ENCODE peak calls at places on chromosomes 1 and 21, in seven cellular contexts. E is fibroblast of lung, V is A549, U is Peyer's patch, M is neural progenitor cell, G is prostate gland, X is heart left ventricle. L is an unnamed sample.

GRCh38 chr21:38959686-38960049 is 153.9 kb downstream of the ETS2 start:
- DNase-seq in E (no peak), V (no peak), U (no peak), M (no peak), G (no peak), X (no peak), L (no peak)

GRCh38 chr1:246295340-246295739 is 211.7 kb downstream of the SMYD3 start:
- DNase-seq in E (no peak), V (no peak), U (no peak), M (no peak), G (no peak), X (no peak), L (no peak)

GRCh38 chr1:54173681-54174080 is 20.9 kb upstream of the CDCP2 start:
- DNase-seq in E (no peak), V (no peak), U (no peak), M (peak), G (no peak), X (no peak), L (no peak)

GRCh38 chr1:47842228-47842627 is 155.0 kb downstream of the TRABD2B start:
- DNase-seq in E (no peak), V (no peak), U (no peak), M (no peak), G (no peak), X (no peak), L (no peak)

GRCh38 chr21:37687001-37687400 is 229.3 kb downstream of the KCNJ6 start:
- DNase-seq in E (no peak), V (no peak), U (no peak), M (no peak), G (no peak), X (no peak), L (no peak)

GRCh38 chr1:42176902-42177519 is 12.5 kb upstream of the GUCA2A start:
- DNase-seq in E (peak), V (peak), U (no peak), M (peak), G (peak), X (no peak), L (no peak)

GRCh38 chr1:68207129-68207689 is 25.1 kb downstream of the WLS start:
- DNase-seq in E (peak), V (no peak), U (no peak), M (no peak), G (no peak), X (no peak), L (no peak)

GRCh38 chr1:101756411-101756810 is 240.3 kb downstream of the OLFM3 start:
- DNase-seq in E (no peak), V (no peak), U (no peak), M (no peak), G (no peak), X (no peak), L (no peak)

GRCh38 chr1:42332877-42333276 is 2.2 kb downstream of the FOXJ3 start:
- DNase-seq in E (no peak), V (no peak), U (no peak), M (no peak), G (no peak), X (no peak), L (no peak)

GRCh38 chr1:83064589-83065242 is 934.2 kb downstream of the TTLL7 start:
- DNase-seq in E (peak), V (no peak), U (no peak), M (no peak), G (no peak), X (no peak), L (no peak)

GRCh38 chr1:86235859-86236258 is 79.3 kb upstream of the COL24A1 start:
- DNase-seq in E (no peak), V (no peak), U (no peak), M (no peak), G (no peak), X (no peak), L (no peak)

GRCh38 chr1:246765521-246765920 is 41.3 kb downstream of the SCCPDH start:
- DNase-seq in E (no peak), V (no peak), U (no peak), M (no peak), G (no peak), X (no peak), L (no peak)

GRCh38 chr1:174789399-174789798 is 210.3 kb upstream of the CACYBP start:
- DNase-seq in E (peak), V (no peak), U (no peak), M (no peak), G (no peak), X (no peak), L (no peak)

GRCh38 chr1:224427346-224427745 is 7.3 kb downstream of the WDR26 start:
- DNase-seq in E (peak), V (no peak), U (no peak), M (no peak), G (no peak), X (no peak), L (no peak)

GRCh38 chr1:33260435-33260980 is 4.2 kb downstream of the ZNF362 start:
- DNase-seq in E (no peak), V (no peak), U (no peak), M (no peak), G (no peak), X (no peak), L (no peak)

GRCh38 chr1:156937883-156938282 is 17.5 kb downstream of the LRRC71 start:
- DNase-seq in E (no peak), V (no peak), U (no peak), M (no peak), G (no peak), X (no peak), L (no peak)

GRCh38 chr1:180632326-180633088 is 685 bp downstream of the XPR1 start:
- DNase-seq in E (no peak), V (peak), U (peak), M (peak), G (peak), X (peak), L (no peak)

GRCh38 chr1:23727362-23727811 is 15.9 kb upstream of the ELOA start:
- DNase-seq in E (peak), V (peak), U (peak), M (no peak), G (peak), X (peak), L (peak)

GRCh38 chr1:70436617-70437236 is 25.7 kb downstream of the CTH start:
- DNase-seq in E (peak), V (no peak), U (no peak), M (no peak), G (no peak), X (no peak), L (no peak)

GRCh38 chr1:113940365-113941244 is 11.5 kb downstream of the HIPK1 start:
- DNase-seq in E (no peak), V (no peak), U (no peak), M (no peak), G (no peak), X (no peak), L (no peak)

GRCh38 chr1:181062800-181063428 is 25.6 kb upstream of the IER5 start:
- DNase-seq in E (peak), V (no peak), U (peak), M (no peak), G (no peak), X (no peak), L (no peak)

GRCh38 chr1:218852541-218852940 is 321.1 kb upstream of the LYPLAL1 start:
- DNase-seq in E (no peak), V (no peak), U (no peak), M (no peak), G (no peak), X (no peak), L (no peak)

GRCh38 chr1:55974714-55975441 is 604.5 kb downstream of the PLPP3 start:
- DNase-seq in E (peak), V (peak), U (no peak), M (no peak), G (no peak), X (no peak), L (no peak)

GRCh38 chr1:154335351-154335714 is 10.0 kb downstream of the ATP8B2 start:
- DNase-seq in E (no peak), V (no peak), U (no peak), M (no peak), G (no peak), X (no peak), L (no peak)

GRCh38 chr1:177278626-177279390 is 108.0 kb downstream of the BRINP2 start:
- DNase-seq in E (peak), V (no peak), U (no peak), M (no peak), G (no peak), X (no peak), L (no peak)

GRCh38 chr1:32426489-32427255 is 32.4 kb upstream of the BSDC1 start:
- DNase-seq in E (no peak), V (no peak), U (no peak), M (peak), G (peak), X (peak), L (no peak)

GRCh38 chr1:172897738-172898137 is 153.0 kb downstream of the TNFSF18 start:
- DNase-seq in E (peak), V (no peak), U (no peak), M (no peak), G (no peak), X (no peak), L (no peak)

GRCh38 chr1:31904339-31905092 is 33.7 kb downstream of the PTP4A2 start:
- DNase-seq in E (peak), V (peak), U (no peak), M (no peak), G (no peak), X (no peak), L (no peak)

GRCh38 chr1:234970731-234971476 is 157.7 kb downstream of the TOMM20 start:
- DNase-seq in E (peak), V (no peak), U (peak), M (peak), G (peak), X (peak), L (peak)

GRCh38 chr1:154304664-154305337 is 16.1 kb upstream of the AQP10 start:
- DNase-seq in E (no peak), V (no peak), U (no peak), M (no peak), G (no peak), X (no peak), L (no peak)

GRCh38 chr1:230288641-230289349 is 137.3 kb downstream of the PGBD5 start:
- DNase-seq in E (no peak), V (no peak), U (no peak), M (no peak), G (no peak), X (no peak), L (no peak)

GRCh38 chr1:154970631-154971340 is at the start of gene SHC1:
- DNase-seq in E (peak), V (peak), U (peak), M (peak), G (peak), X (peak), L (peak)

GRCh38 chr1:119467857-119468666 is 38.9 kb upstream of the HSD3B1 start:
- DNase-seq in E (no peak), V (no peak), U (no peak), M (no peak), G (no peak), X (no peak), L (no peak)

GRCh38 chr1:2190491-2190976 is 4.0 kb downstream of the FAAP20 start:
- DNase-seq in E (no peak), V (no peak), U (no peak), M (no peak), G (no peak), X (no peak), L (no peak)

DNA sequence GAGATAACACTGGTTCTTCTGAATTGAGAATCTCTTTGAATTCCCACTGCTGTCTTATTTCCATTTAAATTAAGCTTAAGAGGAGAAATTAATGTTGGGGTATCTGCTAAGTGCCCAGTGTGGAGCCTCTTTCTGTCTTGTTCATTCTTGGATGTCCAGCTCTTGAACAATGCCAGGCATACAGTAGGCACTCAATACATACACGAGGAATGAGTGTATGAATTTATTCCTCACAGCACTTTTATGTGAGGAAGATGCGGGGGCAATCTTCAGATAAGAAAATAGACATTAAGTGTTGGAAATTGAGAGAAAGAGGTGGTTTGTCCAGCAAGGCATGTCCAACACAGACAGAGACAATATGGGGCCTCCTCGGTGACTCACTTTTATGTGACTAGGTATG is 11.8 kb upstream of the ATF3 start:
- DNase-seq in E (no peak), V (no peak), U (no peak), M (no peak), G (no peak), X (no peak), L (no peak)
- H3K27ac ChIP-seq in E (peak), V (peak), U (peak), M (no peak), G (peak), X (peak), L (no peak)

DNA sequence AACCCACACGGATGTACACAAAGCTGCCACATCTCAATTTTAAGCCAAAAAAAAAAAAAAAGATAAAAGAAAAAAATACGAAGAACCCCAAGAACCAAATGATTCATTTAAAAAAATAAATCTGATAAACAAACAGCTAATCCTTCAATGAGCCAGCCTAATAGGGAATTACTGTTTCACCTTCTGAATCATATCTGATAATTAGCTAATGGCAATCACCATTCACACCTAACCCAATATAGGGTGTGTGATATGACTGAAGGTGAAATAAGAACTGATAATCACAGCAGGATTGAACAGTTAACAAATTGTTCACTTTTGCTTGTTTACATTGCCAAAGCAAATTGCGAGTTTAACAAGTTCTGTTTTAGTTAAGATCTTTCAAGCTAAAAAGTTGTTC is 61.4 kb downstream of the LAMC2 start:
- DNase-seq in E (no peak), V (no peak), U (no peak), M (no peak), G (no peak), X (no peak), L (no peak)
- H3K4me3 ChIP-seq in E (no peak), V (no peak), U (no peak), M (no peak), G (no peak), X (no peak), L (no peak)

GRCh38 chr1:188599313-188599712 is 1770.6 kb downstream of the PLA2G4A start:
- DNase-seq in E (no peak), V (no peak), U (no peak), M (peak), G (no peak), X (no peak), L (no peak)
- TF ChIP-seq CTCF in E (no peak), V (no peak), U (no peak), M (peak), G (no peak), X (no peak), L (no peak)

DNA sequence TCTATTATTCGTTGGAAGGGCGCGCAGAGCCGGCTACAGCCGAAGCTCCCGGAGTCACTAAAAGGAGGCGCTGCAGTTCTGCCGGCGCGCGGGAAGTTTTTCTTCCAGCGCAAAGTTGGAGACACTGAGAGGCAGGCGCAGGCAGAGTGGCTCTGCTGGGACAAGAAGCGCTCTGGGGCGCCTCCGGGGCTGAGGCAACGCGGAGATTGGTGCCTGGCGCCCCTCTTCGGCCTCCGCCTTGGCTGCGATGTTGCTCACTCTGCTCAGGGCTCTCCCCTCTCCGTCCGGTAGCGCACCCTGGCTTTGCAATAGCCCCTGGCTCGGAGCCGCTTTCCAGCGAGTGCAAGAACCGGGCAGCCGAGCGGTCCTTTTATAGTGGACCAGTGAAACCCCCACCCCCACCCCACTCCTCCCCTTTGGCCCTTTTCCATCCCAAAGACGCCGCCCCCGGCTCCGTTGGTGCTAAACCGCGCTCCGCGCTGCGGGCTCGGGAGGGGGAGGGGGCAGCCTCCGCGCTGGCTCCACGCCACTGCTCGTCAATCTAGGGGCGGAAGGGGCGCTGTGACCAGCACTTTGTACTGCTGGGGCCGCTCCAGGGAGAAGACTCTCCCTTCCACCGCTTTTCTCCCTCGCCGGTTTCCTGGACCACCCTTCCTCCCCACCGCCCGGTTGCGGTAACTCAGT is at the start of gene ADAMTS1:
- DNase-seq in E (peak), V (peak), U (peak), M (peak), G (peak), X (peak), L (peak)
- H3K27ac ChIP-seq in E (peak), V (peak), U (peak), M (peak), G (peak), X (peak), L (peak)

GRCh38 chr1:159171254-159171687 is at the start of gene CADM3:
- DNase-seq in E (no peak), V (no peak), U (no peak), M (peak), G (no peak), X (no peak), L (no peak)
- H3K4me3 ChIP-seq in E (no peak), V (peak), U (peak), M (peak), G (no peak), X (peak), L (peak)

GRCh38 chr1:81409262-81409661 is 391.5 kb upstream of the ADGRL2 start:
- DNase-seq in E (no peak), V (no peak), U (no peak), M (no peak), G (no peak), X (no peak), L (no peak)

GRCh38 chr1:81409875-81410274 is 390.9 kb upstream of the ADGRL2 start:
- DNase-seq in E (no peak), V (no peak), U (no peak), M (no peak), G (no peak), X (no peak), L (no peak)

GRCh38 chr1:81410351-81410750 is 390.4 kb upstream of the ADGRL2 start:
- DNase-seq in E (no peak), V (no peak), U (no peak), M (no peak), G (no peak), X (no peak), L (no peak)

GRCh38 chr1:81412954-81413353 is 387.8 kb upstream of the ADGRL2 start:
- DNase-seq in E (no peak), V (no peak), U (no peak), M (peak), G (no peak), X (no peak), L (no peak)

DNA sequence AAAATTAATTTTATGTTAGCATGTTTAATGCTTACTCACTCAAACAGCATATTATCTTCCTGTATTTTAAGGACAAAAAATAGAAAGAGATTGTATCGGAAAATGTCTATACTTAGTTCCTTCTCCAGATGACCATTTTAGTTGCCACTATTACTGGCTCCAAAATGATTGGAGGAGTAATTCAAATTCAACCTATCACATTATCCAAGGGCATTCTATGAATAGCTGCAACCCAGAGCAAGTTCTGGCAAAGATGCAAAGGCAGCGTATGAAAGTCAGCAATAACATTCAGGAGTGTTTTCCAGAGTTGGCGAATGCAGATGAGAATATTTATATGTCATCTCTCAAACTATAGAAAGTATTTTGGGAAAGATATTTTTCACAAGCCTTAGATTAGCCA is 389.8 kb upstream of the ADGRL2 start:
- DNase-seq in E (no peak), V (no peak), U (no peak), M (no peak), G (no peak), X (peak), L (no peak)
- TF ChIP-seq CTCF in E (no peak), V (no peak), U (no peak), M (no peak), G (no peak), X (no peak), L (no peak)

GRCh38 chr1:44803312-44804095 is 3.3 kb downstream of the PLK3 start:
- DNase-seq in E (no peak), V (no peak), U (no peak), M (no peak), G (no peak), X (no peak), L (no peak)
- H3K27ac ChIP-seq in E (peak), V (peak), U (no peak), M (no peak), G (no peak), X (peak), L (peak)

GRCh38 chr21:29030909-29031308 is 6.4 kb downstream of the USP16 start:
- DNase-seq in E (no peak), V (no peak), U (no peak), M (no peak), G (no peak), X (no peak), L (no peak)
- H3K4me3 ChIP-seq in E (no peak), V (no peak), U (no peak), M (no peak), G (no peak), X (no peak), L (no peak)

GRCh38 chr1:242428403-242429190 is 95.9 kb downstream of the PLD5 start:
- DNase-seq in E (no peak), V (no peak), U (no peak), M (no peak), G (no peak), X (no peak), L (no peak)

GRCh38 chr1:242426271-242426905 is 98.1 kb downstream of the PLD5 start:
- DNase-seq in E (no peak), V (no peak), U (no peak), M (no peak), G (no peak), X (no peak), L (no peak)

GRCh38 chr1:242430956-242431355 is 93.5 kb downstream of the PLD5 start:
- DNase-seq in E (no peak), V (no peak), U (no peak), M (no peak), G (no peak), X (no peak), L (no peak)

GRCh38 chr1:242427519-242427918 is 97.0 kb downstream of the PLD5 start:
- DNase-seq in E (no peak), V (no peak), U (no peak), M (no peak), G (no peak), X (no peak), L (no peak)

DNA sequence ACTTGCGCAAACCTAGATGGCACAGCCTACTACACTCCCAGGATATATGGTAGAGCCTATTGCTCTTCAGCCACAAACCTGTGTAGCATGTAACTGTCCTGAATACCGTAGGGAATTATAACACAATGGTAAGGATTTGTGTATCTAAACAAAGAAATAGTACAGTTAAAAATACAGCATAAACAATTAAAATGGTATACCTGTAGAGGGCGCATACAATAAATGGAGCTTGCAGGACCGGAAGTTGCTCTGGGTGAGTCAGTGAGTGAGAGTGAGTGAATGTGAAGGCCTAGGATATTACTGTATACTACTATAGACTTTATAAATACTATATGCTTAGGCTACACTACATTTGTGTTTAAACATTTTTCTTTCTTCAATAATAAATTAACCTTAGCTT is 99.3 kb downstream of the PLD5 start:
- DNase-seq in E (no peak), V (peak), U (no peak), M (no peak), G (no peak), X (no peak), L (no peak)
- TF ChIP-seq CTCF in E (no peak), V (peak), U (no peak), M (peak), G (no peak), X (no peak), L (no peak)